ENCODE peak calls at places on chromosomes 3 and 15, in six cellular contexts. G is breast epithelium; R is stimulated activated CD4-positive, alpha-beta T cell treated with anti-CD3 and anti-CD28 coated beads, Interleukin-1b, Interleukin-23, amount 100 ng/mL, for 4 hours; D is HT1080; L is left lung; K is sciatic nerve. Q is an unnamed sample.

GRCh38 chr3:136366289-136366688 is 116.1 kb downstream of the PCCB start:
- DNase-seq in D (no peak), G (no peak), R (no peak), K (no peak), L (no peak), Q (no peak)

GRCh38 chr3:99846472-99846871 is 28.8 kb downstream of the CMSS1 start:
- DNase-seq in D (no peak), G (no peak), K (no peak), L (no peak), R (no peak), Q (no peak)

GRCh38 chr3:71057526-71057894 is 526.0 kb downstream of the FOXP1 start:
- DNase-seq in K (no peak), R (no peak), G (no peak), L (no peak), D (peak), Q (no peak)

GRCh38 chr15:89963301-89964288 is 37.5 kb upstream of the ZNF710 start:
- DNase-seq in R (no peak), L (peak), D (no peak), K (no peak), G (no peak), Q (no peak)

GRCh38 chr3:182364323-182364722 is 429.0 kb upstream of the ATP11B start:
- DNase-seq in R (no peak), G (no peak), D (peak), K (no peak), L (peak), Q (no peak)

GRCh38 chr3:65146149-65146548 is 458.3 kb upstream of the ADAMTS9 start:
- DNase-seq in L (no peak), R (no peak), K (no peak), G (no peak), D (peak), Q (no peak)

GRCh38 chr15:95988574-95988887 is 342.0 kb upstream of the NR2F2 start:
- DNase-seq in G (no peak), D (no peak), K (no peak), R (no peak), L (no peak), Q (no peak)

GRCh38 chr3:52468336-52468735 is 12.9 kb downstream of the NISCH start:
- DNase-seq in L (peak), R (no peak), D (no peak), G (no peak), K (no peak), Q (no peak)

GRCh38 chr3:66195347-66195783 is 25.4 kb upstream of the SLC25A26 start:
- DNase-seq in L (peak), D (no peak), G (no peak), R (no peak), K (peak), Q (no peak)

GRCh38 chr3:157201648-157202278 is 41.8 kb upstream of the CCNL1 start:
- DNase-seq in K (no peak), D (peak), L (no peak), R (no peak), G (no peak), Q (no peak)

GRCh38 chr15:89167267-89168176 is 53.9 kb downstream of the RLBP1 start:
- DNase-seq in K (no peak), G (no peak), L (no peak), D (peak), R (peak), Q (peak)

GRCh38 chr15:34049096-34049495 is 10.1 kb upstream of the AVEN start:
- DNase-seq in R (no peak), L (no peak), D (peak), G (no peak), K (no peak), Q (no peak)

GRCh38 chr15:84797801-84798200 is 19.4 kb upstream of the ALPK3 start:
- DNase-seq in K (no peak), D (no peak), L (no peak), R (no peak), G (no peak), Q (no peak)

GRCh38 chr3:24303057-24303754 is 191.4 kb downstream of the THRB start:
- DNase-seq in K (no peak), R (no peak), G (no peak), L (peak), D (no peak), Q (no peak)

GRCh38 chr15:25933456-25934158 is 70.5 kb upstream of the ATP10A start:
- DNase-seq in L (peak), G (peak), K (peak), D (peak), R (peak), Q (peak)

GRCh38 chr3:141482250-141482937 is 4.4 kb upstream of the RASA2 start:
- DNase-seq in L (no peak), D (peak), G (no peak), R (no peak), K (no peak), Q (no peak)

GRCh38 chr3:128845695-128846491 is 33.5 kb upstream of the ACAD9 start:
- DNase-seq in R (peak), K (peak), L (peak), G (peak), D (no peak), Q (peak)

GRCh38 chr15:25245801-25246622 is 192.8 kb downstream of the UBE3A start:
- DNase-seq in D (no peak), G (peak), K (peak), R (no peak), L (peak), Q (no peak)

GRCh38 chr15:31558840-31559239 is 232.2 kb downstream of the KLF13 start:
- DNase-seq in L (no peak), K (no peak), G (no peak), D (no peak), R (no peak), Q (no peak)

GRCh38 chr3:62433396-62433795 is 60.0 kb upstream of the FEZF2 start:
- DNase-seq in G (no peak), K (no peak), D (no peak), L (no peak), R (no peak), Q (no peak)

GRCh38 chr15:56492786-56493555 is 28.0 kb upstream of the MNS1 start:
- DNase-seq in D (no peak), R (no peak), K (no peak), G (no peak), L (no peak), Q (no peak)

GRCh38 chr3:105674437-105675065 is 194.3 kb downstream of the CBLB start:
- DNase-seq in D (no peak), L (no peak), G (no peak), K (no peak), R (no peak), Q (no peak)

GRCh38 chr3:113287818-113288648 is 76.7 kb downstream of the BOC start:
- DNase-seq in K (no peak), R (peak), G (no peak), D (peak), L (no peak), Q (peak)

Q was measured in activated CD8-positive, alpha-beta memory T cell treated with anti-CD3 and anti-CD28 coated beads for 48 hours.